ENCODE peak calls at places on chromosomes 2 and 18, in nine cellular contexts. One of them, this sample, is unnamed.

GRCh38 chr2:233083782-233084181 is 23.6 kb downstream of the INPP5D start:
- DNase-seq in IMR-90: no peak
- DNase-seq in Peyer's patch: peak
- DNase-seq in heart left ventricle: no peak
- DNase-seq in H1: no peak
- DNase-seq in A549: no peak
- DNase-seq in endothelial cell of umbilical vein: peak
- DNase-seq in GM12891: no peak
- DNase-seq in stomach: no peak
- DNase-seq in this sample: no peak

GRCh38 chr2:126864861-126865260 is 33.8 kb upstream of the TEX51 start:
- DNase-seq in IMR-90: no peak
- DNase-seq in Peyer's patch: no peak
- DNase-seq in heart left ventricle: no peak
- DNase-seq in H1: no peak
- DNase-seq in A549: peak
- DNase-seq in endothelial cell of umbilical vein: no peak
- DNase-seq in GM12891: no peak
- DNase-seq in stomach: no peak
- DNase-seq in this sample: no peak

GRCh38 chr2:109719871-109720270 is 74.2 kb upstream of the RGPD5 start:
- DNase-seq in IMR-90: no peak
- DNase-seq in Peyer's patch: no peak
- DNase-seq in heart left ventricle: no peak
- DNase-seq in H1: no peak
- DNase-seq in A549: no peak
- DNase-seq in endothelial cell of umbilical vein: no peak
- DNase-seq in GM12891: no peak
- DNase-seq in stomach: peak
- DNase-seq in this sample: no peak

GRCh38 chr2:61255580-61256437 is 93.8 kb downstream of the C2orf74 start:
- DNase-seq in IMR-90: peak
- DNase-seq in Peyer's patch: no peak
- DNase-seq in heart left ventricle: no peak
- DNase-seq in H1: no peak
- DNase-seq in A549: peak
- DNase-seq in endothelial cell of umbilical vein: peak
- DNase-seq in GM12891: no peak
- DNase-seq in stomach: no peak
- DNase-seq in this sample: peak

GRCh38 chr2:175030380-175031271 is 25.4 kb upstream of the CHN1 start:
- DNase-seq in IMR-90: peak
- DNase-seq in Peyer's patch: no peak
- DNase-seq in heart left ventricle: no peak
- DNase-seq in H1: peak
- DNase-seq in A549: peak
- DNase-seq in endothelial cell of umbilical vein: peak
- DNase-seq in GM12891: no peak
- DNase-seq in stomach: no peak
- DNase-seq in this sample: peak

GRCh38 chr2:132547089-132547687 is 122.8 kb downstream of the LYPD1 start:
- DNase-seq in IMR-90: peak
- DNase-seq in Peyer's patch: peak
- DNase-seq in heart left ventricle: no peak
- DNase-seq in H1: peak
- DNase-seq in A549: peak
- DNase-seq in endothelial cell of umbilical vein: peak
- DNase-seq in GM12891: peak
- DNase-seq in stomach: peak
- DNase-seq in this sample: peak

GRCh38 chr2:64666810-64667438 is 13.2 kb upstream of the SERTAD2 start:
- DNase-seq in IMR-90: no peak
- DNase-seq in Peyer's patch: no peak
- DNase-seq in heart left ventricle: no peak
- DNase-seq in H1: no peak
- DNase-seq in A549: no peak
- DNase-seq in endothelial cell of umbilical vein: peak
- DNase-seq in GM12891: no peak
- DNase-seq in stomach: no peak
- DNase-seq in this sample: no peak

GRCh38 chr2:132449868-132450267 is 33.3 kb downstream of the GPR39 start:
- DNase-seq in IMR-90: no peak
- DNase-seq in Peyer's patch: no peak
- DNase-seq in heart left ventricle: no peak
- DNase-seq in H1: no peak
- DNase-seq in A549: no peak
- DNase-seq in endothelial cell of umbilical vein: no peak
- DNase-seq in GM12891: no peak
- DNase-seq in stomach: no peak
- DNase-seq in this sample: no peak

GRCh38 chr2:206766057-206766930 is 888 bp downstream of the FASTKD2 start:
- DNase-seq in IMR-90: no peak
- DNase-seq in Peyer's patch: no peak
- DNase-seq in heart left ventricle: no peak
- DNase-seq in H1: no peak
- DNase-seq in A549: no peak
- DNase-seq in endothelial cell of umbilical vein: no peak
- DNase-seq in GM12891: no peak
- DNase-seq in stomach: no peak
- DNase-seq in this sample: no peak

GRCh38 chr2:206764673-206765241 is 371 bp downstream of the MDH1B start:
- DNase-seq in IMR-90: peak
- DNase-seq in Peyer's patch: no peak
- DNase-seq in heart left ventricle: no peak
- DNase-seq in H1: no peak
- DNase-seq in A549: no peak
- DNase-seq in endothelial cell of umbilical vein: no peak
- DNase-seq in GM12891: no peak
- DNase-seq in stomach: no peak
- DNase-seq in this sample: no peak

DNA sequence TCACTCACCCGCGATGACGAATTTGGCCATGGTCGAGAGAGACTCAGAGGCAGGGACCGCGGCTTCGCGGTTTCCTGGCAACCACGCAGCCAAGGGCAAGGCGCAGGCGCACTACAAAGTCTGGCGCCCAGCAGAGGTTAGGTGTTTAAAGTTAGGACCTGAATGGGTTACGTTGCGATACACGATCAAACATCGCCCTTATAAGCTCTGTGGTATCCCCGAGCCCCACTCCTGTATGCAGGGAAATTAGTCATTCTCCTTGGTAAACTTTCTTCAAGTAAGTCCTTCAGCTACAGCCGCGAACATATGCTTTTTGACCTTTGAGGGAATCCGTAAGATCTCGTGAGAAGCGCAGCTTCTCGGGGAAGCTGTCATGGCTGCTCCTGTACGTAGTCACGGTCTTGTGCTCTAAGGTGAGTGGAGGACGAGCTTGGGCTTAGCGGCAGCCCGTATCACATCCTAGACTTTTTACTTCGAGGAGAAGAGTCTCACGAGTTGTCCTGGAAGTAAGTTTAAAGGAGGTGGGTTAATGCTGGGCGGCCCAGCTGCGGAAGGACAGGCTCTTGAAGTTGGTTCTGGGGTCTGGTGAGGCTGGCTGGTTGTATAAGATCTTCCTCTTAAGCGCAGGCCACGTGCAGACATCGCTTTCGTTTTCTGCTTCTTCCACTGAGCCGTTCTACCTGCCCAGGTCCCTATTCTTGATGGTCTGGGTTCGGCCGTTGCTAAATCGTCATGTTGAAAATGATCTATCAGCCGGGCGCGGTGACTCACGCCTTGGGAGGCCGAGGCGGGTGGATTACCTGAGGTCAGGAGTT is at the start of the genes FASTKD2 and MDH1B:
- DNase-seq in IMR-90: peak
- DNase-seq in Peyer's patch: peak
- DNase-seq in heart left ventricle: peak
- DNase-seq in H1: peak
- DNase-seq in A549: peak
- DNase-seq in endothelial cell of umbilical vein: peak
- DNase-seq in GM12891: peak
- DNase-seq in stomach: peak
- DNase-seq in this sample: peak
- TF ChIP-seq POLR2A in IMR-90: peak
- TF ChIP-seq POLR2A in Peyer's patch: peak
- TF ChIP-seq POLR2A in heart left ventricle: no peak
- TF ChIP-seq POLR2A in H1: peak
- TF ChIP-seq POLR2A in A549: peak
- TF ChIP-seq POLR2A in endothelial cell of umbilical vein: peak
- TF ChIP-seq POLR2A in GM12891: peak
- TF ChIP-seq POLR2A in stomach: no peak
- TF ChIP-seq POLR2A in this sample: peak

DNA sequence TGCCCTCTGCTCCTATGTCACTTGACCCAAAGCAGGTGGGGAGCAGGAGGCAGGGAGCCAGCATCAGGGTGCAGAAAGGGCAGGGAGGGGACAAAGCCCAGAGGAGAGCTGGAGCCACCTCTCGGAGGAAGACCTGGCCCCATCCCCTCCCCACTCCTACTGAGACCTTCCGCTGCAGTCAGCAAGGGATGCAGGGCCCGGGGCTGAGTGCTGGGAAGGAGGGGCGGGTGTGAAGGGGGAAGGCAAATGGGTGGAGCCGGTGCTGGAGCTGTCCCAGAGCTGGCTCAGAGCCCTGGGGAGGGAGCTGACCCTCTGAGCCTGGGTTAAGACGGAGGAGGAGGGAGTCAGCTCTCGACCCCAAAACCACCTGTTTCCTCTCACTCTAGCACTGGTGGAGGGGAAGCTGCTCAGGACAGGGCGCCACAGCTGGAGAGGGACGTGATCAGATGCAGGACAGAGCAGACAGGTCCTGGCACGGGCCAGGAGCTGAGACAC is 33.8 kb downstream of the HS1BP3 start:
- DNase-seq in IMR-90: no peak
- DNase-seq in Peyer's patch: no peak
- DNase-seq in heart left ventricle: peak
- DNase-seq in H1: no peak
- DNase-seq in A549: no peak
- DNase-seq in endothelial cell of umbilical vein: peak
- DNase-seq in GM12891: no peak
- DNase-seq in stomach: peak
- DNase-seq in this sample: no peak
- TF ChIP-seq POLR2A in IMR-90: no peak
- TF ChIP-seq POLR2A in Peyer's patch: no peak
- TF ChIP-seq POLR2A in heart left ventricle: peak
- TF ChIP-seq POLR2A in H1: no peak
- TF ChIP-seq POLR2A in A549: no peak
- TF ChIP-seq POLR2A in endothelial cell of umbilical vein: no peak
- TF ChIP-seq POLR2A in GM12891: no peak
- TF ChIP-seq POLR2A in stomach: no peak
- TF ChIP-seq POLR2A in this sample: no peak

GRCh38 chr18:54360406-54360805 is 2.7 kb downstream of the C18orf54 start:
- DNase-seq in IMR-90: peak
- DNase-seq in Peyer's patch: no peak
- DNase-seq in heart left ventricle: no peak
- DNase-seq in H1: no peak
- DNase-seq in A549: no peak
- DNase-seq in endothelial cell of umbilical vein: no peak
- DNase-seq in GM12891: no peak
- DNase-seq in stomach: no peak
- DNase-seq in this sample: no peak

GRCh38 chr18:54358495-54358793 is 738 bp downstream of the C18orf54 start:
- DNase-seq in IMR-90: peak
- DNase-seq in Peyer's patch: no peak
- DNase-seq in heart left ventricle: no peak
- DNase-seq in H1: no peak
- DNase-seq in A549: no peak
- DNase-seq in endothelial cell of umbilical vein: peak
- DNase-seq in GM12891: no peak
- DNase-seq in stomach: no peak
- DNase-seq in this sample: no peak

GRCh38 chr18:54359233-54359632 is 1.5 kb downstream of the C18orf54 start:
- DNase-seq in IMR-90: peak
- DNase-seq in Peyer's patch: no peak
- DNase-seq in heart left ventricle: no peak
- DNase-seq in H1: no peak
- DNase-seq in A549: no peak
- DNase-seq in endothelial cell of umbilical vein: peak
- DNase-seq in GM12891: no peak
- DNase-seq in stomach: no peak
- DNase-seq in this sample: no peak

GRCh38 chr18:54357082-54357659 is 487 bp downstream of the STARD6 start:
- DNase-seq in IMR-90: peak
- DNase-seq in Peyer's patch: no peak
- DNase-seq in heart left ventricle: no peak
- DNase-seq in H1: no peak
- DNase-seq in A549: no peak
- DNase-seq in endothelial cell of umbilical vein: peak
- DNase-seq in GM12891: no peak
- DNase-seq in stomach: no peak
- DNase-seq in this sample: no peak

DNA sequence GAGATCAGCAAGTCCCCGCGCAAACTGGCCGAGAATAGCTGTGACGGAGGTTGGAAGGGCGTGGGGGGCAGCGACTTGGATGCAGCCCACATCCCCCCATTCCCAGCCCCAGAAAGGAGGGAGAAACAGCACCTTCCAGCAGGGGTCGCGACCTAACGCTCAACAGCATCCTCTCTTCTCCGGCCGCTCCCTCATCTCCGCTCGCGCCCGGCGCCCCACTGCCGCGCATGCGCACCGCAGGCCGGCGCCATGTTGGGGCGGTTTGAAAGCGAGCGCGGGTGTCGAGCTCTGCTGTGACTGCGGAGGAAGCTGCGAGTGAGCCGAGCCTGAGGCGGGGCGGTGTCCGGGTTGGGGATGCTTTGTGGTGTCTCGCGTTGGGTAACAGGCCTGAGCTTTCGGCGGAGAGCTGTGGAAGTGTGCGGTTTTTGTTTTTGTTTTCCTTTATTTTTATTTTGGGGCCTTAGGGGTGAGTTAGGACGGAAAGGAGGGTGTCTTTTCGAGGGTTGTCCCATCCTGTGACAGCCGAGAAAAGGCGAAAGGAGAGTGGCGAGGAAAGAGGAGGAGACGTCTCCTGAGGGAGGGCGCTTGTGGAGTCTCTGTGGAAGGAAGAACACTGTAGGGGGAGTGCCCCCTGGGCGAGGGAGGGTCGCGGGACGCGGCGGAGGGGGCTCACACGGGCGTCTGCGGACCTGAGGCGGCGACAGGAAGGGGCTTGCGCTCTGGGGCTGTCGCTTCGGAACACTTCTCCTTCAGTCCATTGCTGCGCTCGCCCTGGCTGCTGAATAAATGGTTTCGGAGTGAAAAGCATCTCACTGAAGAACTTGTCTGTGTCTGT is at the start of the genes C18orf54 and STARD6:
- DNase-seq in IMR-90: peak
- DNase-seq in Peyer's patch: peak
- DNase-seq in heart left ventricle: peak
- DNase-seq in H1: peak
- DNase-seq in A549: peak
- DNase-seq in endothelial cell of umbilical vein: peak
- DNase-seq in GM12891: peak
- DNase-seq in stomach: peak
- DNase-seq in this sample: peak
- TF ChIP-seq POLR2A in IMR-90: peak
- TF ChIP-seq POLR2A in Peyer's patch: peak
- TF ChIP-seq POLR2A in heart left ventricle: peak
- TF ChIP-seq POLR2A in H1: peak
- TF ChIP-seq POLR2A in A549: peak
- TF ChIP-seq POLR2A in endothelial cell of umbilical vein: peak
- TF ChIP-seq POLR2A in GM12891: peak
- TF ChIP-seq POLR2A in stomach: no peak
- TF ChIP-seq POLR2A in this sample: no peak

GRCh38 chr2:24385366-24385765 is 25.0 kb upstream of the ITSN2 start:
- DNase-seq in IMR-90: no peak
- DNase-seq in Peyer's patch: no peak
- DNase-seq in heart left ventricle: no peak
- DNase-seq in H1: no peak
- DNase-seq in A549: no peak
- DNase-seq in endothelial cell of umbilical vein: no peak
- DNase-seq in GM12891: no peak
- DNase-seq in stomach: no peak
- DNase-seq in this sample: no peak

GRCh38 chr2:24380687-24381271 is 20.4 kb upstream of the ITSN2 start:
- DNase-seq in IMR-90: no peak
- DNase-seq in Peyer's patch: no peak
- DNase-seq in heart left ventricle: no peak
- DNase-seq in H1: no peak
- DNase-seq in A549: no peak
- DNase-seq in endothelial cell of umbilical vein: no peak
- DNase-seq in GM12891: no peak
- DNase-seq in stomach: no peak
- DNase-seq in this sample: no peak

GRCh38 chr2:24382363-24383021 is 22.2 kb upstream of the ITSN2 start:
- DNase-seq in IMR-90: peak
- DNase-seq in Peyer's patch: peak
- DNase-seq in heart left ventricle: no peak
- DNase-seq in H1: no peak
- DNase-seq in A549: peak
- DNase-seq in endothelial cell of umbilical vein: peak
- DNase-seq in GM12891: peak
- DNase-seq in stomach: peak
- DNase-seq in this sample: peak
- TF ChIP-seq POLR2A in IMR-90: no peak
- TF ChIP-seq POLR2A in Peyer's patch: no peak
- TF ChIP-seq POLR2A in heart left ventricle: no peak
- TF ChIP-seq POLR2A in H1: no peak
- TF ChIP-seq POLR2A in A549: no peak
- TF ChIP-seq POLR2A in endothelial cell of umbilical vein: no peak
- TF ChIP-seq POLR2A in GM12891: no peak
- TF ChIP-seq POLR2A in stomach: no peak
- TF ChIP-seq POLR2A in this sample: no peak